ENCODE peak calls at places on chromosomes 2 and 18, in four cellular contexts. R is mammary epithelial cell, B is fibroblast of lung, M is HepG2. L is an unnamed sample.
A peak's percentile ranks its signal among the peaks of the same experiment; 100 is the strongest.

GRCh38 chr2:46644690-46645385 is 165.5 kb downstream of the TMEM247 start:
- DNase-seq in R (no peak), B (no peak), M (no peak), L (peak; percentile 85)

GRCh38 chr2:167953790-167954189 is 293.6 kb downstream of the STK39 start:
- DNase-seq in R (no peak), B (no peak), M (no peak), L (peak; percentile 48)

GRCh38 chr2:196435189-196435588 is 204.3 kb upstream of the CCDC150 start:
- DNase-seq in R (no peak), B (peak; percentile 20), M (no peak), L (no peak)

GRCh38 chr18:74485860-74486849 is 10.0 kb upstream of the CNDP2 start:
- DNase-seq in R (no peak), B (no peak), M (no peak), L (no peak)

GRCh38 chr2:9207641-9208301 is 1.2 kb downstream of the ASAP2 start:
- DNase-seq in R (peak; percentile 52), B (no peak), M (no peak), L (peak; percentile 53)

GRCh38 chr2:129366263-129366662 is 613.2 kb upstream of the RAB6C start:
- DNase-seq in R (no peak), B (no peak), M (no peak), L (no peak)

GRCh38 chr2:218885981-218886447 is 5.4 kb downstream of the WNT10A start:
- DNase-seq in R (no peak), B (no peak), M (no peak), L (no peak)

GRCh38 chr2:65265090-65266045 is 37.7 kb downstream of the ACTR2 start:
- DNase-seq in R (peak; percentile 51), B (peak; percentile 81), M (peak; percentile 84), L (peak; percentile 74)

GRCh38 chr2:31253344-31254155 is 19.6 kb downstream of the EHD3 start:
- DNase-seq in R (peak; percentile 75), B (no peak), M (no peak), L (peak; percentile 31)

GRCh38 chr2:144201868-144202468 is 318.0 kb downstream of the ZEB2 start:
- DNase-seq in R (peak; percentile 14), B (peak; percentile 44), M (no peak), L (peak; percentile 45)

GRCh38 chr2:240930631-240931318 is 24.6 kb downstream of the CROCC2 start:
- DNase-seq in R (no peak), B (no peak), M (no peak), L (no peak)

GRCh38 chr2:3169106-3169870 is 208.3 kb downstream of the EIPR1 start:
- DNase-seq in R (peak; percentile 47), B (peak; percentile 67), M (no peak), L (peak; percentile 59)

GRCh38 chr2:161107265-161107664 is 53.0 kb upstream of the TANK start:
- DNase-seq in R (no peak), B (no peak), M (no peak), L (no peak)

GRCh38 chr2:231819449-231820042 is 33.3 kb downstream of the COPS7B start:
- DNase-seq in R (no peak), B (no peak), M (peak; percentile 1), L (no peak)

GRCh38 chr18:71287268-71287667 is 998.4 kb downstream of the SOCS6 start:
- DNase-seq in R (no peak), B (no peak), M (no peak), L (no peak)

GRCh38 chr2:85594715-85595377 is 699 bp upstream of the RNF181 start:
- DNase-seq in R (no peak), B (no peak), M (no peak), L (no peak)

GRCh38 chr2:202530038-202530437 is 104.7 kb upstream of the FAM117B start:
- DNase-seq in R (no peak), B (peak; percentile 74), M (no peak), L (no peak)

GRCh38 chr2:207990784-207991183 is 34.5 kb downstream of the PLEKHM3 start:
- DNase-seq in R (no peak), B (no peak), M (no peak), L (no peak)

GRCh38 chr2:156736950-156737349 is 300.8 kb downstream of the GPD2 start:
- DNase-seq in R (no peak), B (no peak), M (no peak), L (no peak)

GRCh38 chr18:74499633-74500032 is 3.5 kb downstream of the CNDP2 start:
- DNase-seq in R (peak; percentile 16), B (peak; percentile 76), M (no peak), L (peak; percentile 50)

GRCh38 chr2:241617431-241618154 is 19.4 kb downstream of the THAP4 start:
- DNase-seq in R (no peak), B (no peak), M (no peak), L (no peak)

GRCh38 chr18:38496222-38496810 is 930.7 kb upstream of the CELF4 start:
- DNase-seq in R (no peak), B (no peak), M (no peak), L (no peak)

GRCh38 chr2:73999881-74000597 is 15.3 kb downstream of the TET3 start:
- DNase-seq in R (no peak), B (peak; percentile 44), M (no peak), L (peak; percentile 26)

GRCh38 chr2:159091981-159092380 is 123.5 kb downstream of the TANC1 start:
- DNase-seq in R (no peak), B (no peak), M (no peak), L (peak; percentile 37)

GRCh38 chr2:168119519-168120141 is 127.8 kb downstream of the STK39 start:
- DNase-seq in R (peak; percentile 30), B (peak; percentile 58), M (peak; percentile 58), L (peak; percentile 77)

GRCh38 chr2:53751728-53752127 is 15.9 kb upstream of the CHAC2 start:
- DNase-seq in R (peak; percentile 72), B (peak; percentile 63), M (no peak), L (peak; percentile 90)

GRCh38 chr2:168033966-168034365 is 213.4 kb downstream of the STK39 start:
- DNase-seq in R (peak; percentile 71), B (no peak), M (no peak), L (no peak)

GRCh38 chr2:29146197-29146596 is 31.0 kb downstream of the CLIP4 start:
- DNase-seq in R (no peak), B (no peak), M (no peak), L (peak; percentile 78)

GRCh38 chr18:56019908-56020307 is 431.9 kb upstream of the TCF4 start:
- DNase-seq in R (no peak), B (no peak), M (no peak), L (no peak)

GRCh38 chr2:222862068-222862914 is 1.5 kb downstream of the ACSL3 start:
- DNase-seq in R (peak; percentile 45), B (peak; percentile 57), M (no peak), L (peak; percentile 46)

GRCh38 chr2:119710281-119710680 is 31.3 kb downstream of the TMEM177 start:
- DNase-seq in R (no peak), B (no peak), M (no peak), L (no peak)

GRCh38 chr2:174693344-174693743 is 70.9 kb downstream of the CHRNA1 start:
- DNase-seq in R (no peak), B (no peak), M (no peak), L (no peak)

GRCh38 chr18:35837922-35838496 is 134.5 kb upstream of the RMP24 start:
- DNase-seq in R (no peak), B (no peak), M (no peak), L (no peak)

GRCh38 chr2:114614599-114614998 is 172.2 kb downstream of the DPP10 start:
- DNase-seq in R (no peak), B (no peak), M (no peak), L (peak; percentile 8)

GRCh38 chr2:144715992-144716391 is 196.1 kb upstream of the ZEB2 start:
- DNase-seq in R (no peak), B (no peak), M (no peak), L (no peak)

GRCh38 chr2:113602869-113603466 is 24.1 kb upstream of the RABL2A start:
- DNase-seq in R (no peak), B (no peak), M (no peak), L (no peak)

GRCh38 chr18:21074336-21075323 is 37.0 kb downstream of the ROCK1 start:
- DNase-seq in R (peak; percentile 66), B (no peak), M (no peak), L (peak; percentile 88)
- H4K20me1 ChIP-seq in R (peaks cover 10% of the 10 kb centered on the region), B (peaks cover 2% of the 10 kb centered on the region), M (peaks cover 8% of the 10 kb centered on the region), L (peaks cover 19% of the 10 kb centered on the region)

DNA sequence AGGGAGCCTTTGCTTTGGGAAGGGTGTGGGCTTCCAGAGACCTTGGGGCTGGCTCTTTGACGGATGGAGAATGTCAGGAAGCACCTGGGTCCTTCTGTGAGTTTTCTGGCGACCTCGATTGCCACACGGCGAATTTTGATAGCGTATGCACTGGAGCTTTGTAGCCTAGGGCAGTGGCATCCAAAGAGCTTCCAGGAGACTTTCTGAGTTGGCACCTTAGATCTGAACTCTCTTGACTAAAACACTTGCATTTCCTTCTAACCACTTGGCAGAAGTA is 7.6 kb downstream of the RNF144A start:
- DNase-seq in R (no peak), B (no peak), M (no peak), L (no peak)
- H4K20me1 ChIP-seq in R (no peaks in the 10 kb centered on the region), B (no peaks in the 10 kb centered on the region), M (peaks cover 10% of the 10 kb centered on the region), L (peaks cover 5% of the 10 kb centered on the region)

GRCh38 chr18:10946058-10946457 is 203.3 kb downstream of the PIEZO2 start:
- DNase-seq in R (no peak), B (no peak), M (no peak), L (no peak)

GRCh38 chr18:10950876-10951630 is 198.3 kb downstream of the PIEZO2 start:
- DNase-seq in R (no peak), B (no peak), M (no peak), L (no peak)

GRCh38 chr18:10950080-10950875 is 199.1 kb downstream of the PIEZO2 start:
- DNase-seq in R (no peak), B (no peak), M (no peak), L (no peak)

GRCh38 chr18:10949655-10950054 is 199.7 kb downstream of the PIEZO2 start:
- DNase-seq in R (no peak), B (no peak), M (no peak), L (no peak)

GRCh38 chr18:10948421-10948820 is 200.9 kb downstream of the PIEZO2 start:
- DNase-seq in R (no peak), B (no peak), M (no peak), L (no peak)
- H4K20me1 ChIP-seq in R (no peaks in the 10 kb centered on the region), B (no peaks in the 10 kb centered on the region), M (no peaks in the 10 kb centered on the region), L (no peaks in the 10 kb centered on the region)

DNA sequence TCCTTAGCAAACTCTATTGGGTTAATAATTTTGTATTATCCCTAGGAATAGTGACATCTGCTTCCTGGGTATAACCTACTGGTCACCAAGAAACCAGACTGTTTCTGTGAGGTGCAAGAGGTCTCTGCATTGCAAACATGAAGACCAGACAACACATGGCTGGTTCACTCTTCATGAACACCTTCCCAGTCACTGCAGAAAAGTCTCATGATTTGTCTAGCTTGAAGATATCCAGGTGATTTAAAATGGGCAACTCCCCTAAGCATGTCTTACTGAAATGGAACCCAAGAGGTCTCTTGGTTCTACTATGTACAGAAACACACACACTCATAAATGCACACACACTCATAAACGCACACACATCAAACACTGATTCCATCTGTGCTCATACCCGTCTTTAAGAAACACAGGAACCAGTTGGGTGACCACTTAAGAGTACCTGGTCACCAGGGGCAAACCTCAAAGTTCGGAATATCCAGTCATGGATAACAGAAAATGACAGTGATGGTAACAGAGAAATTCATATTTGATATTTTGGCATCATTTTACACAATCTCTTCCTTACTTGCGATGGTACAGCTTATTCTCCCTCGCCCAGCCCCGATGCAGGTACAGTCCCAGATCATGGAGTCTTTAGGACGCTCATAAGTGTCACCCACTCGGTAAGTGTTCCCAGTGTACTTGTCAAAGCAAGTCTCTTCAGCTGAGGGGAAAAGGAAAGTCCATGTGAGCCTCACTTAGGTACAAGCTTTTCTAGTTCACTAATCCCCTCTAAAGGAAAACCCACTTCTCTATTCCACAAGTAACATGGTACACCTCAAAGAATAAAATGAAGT is 2.9 kb downstream of the FN1 start:
- DNase-seq in R (no peak), B (no peak), M (no peak), L (peak; percentile 42)
- H4K20me1 ChIP-seq in R (no peaks in the 10 kb centered on the region), B (no peaks in the 10 kb centered on the region), M (peaks cover 63% of the 10 kb centered on the region), L (no peaks in the 10 kb centered on the region)

L was measured in PC-3.